ENCODE peak calls at places on chromosomes 5 and 9, in six cellular contexts. Z, Y, H, E, W and L are unnamed samples.

GRCh38 chr5:36928947-36929346 is 52.4 kb downstream of the NIPBL start:
- DNase-seq in Y (no peak), E (no peak), Z (no peak), W (no peak), H (no peak), L (no peak)

GRCh38 chr5:117568622-117569021 is 994.0 kb upstream of the SEMA6A start:
- DNase-seq in Y (no peak), Z (no peak), H (no peak), W (no peak), E (no peak), L (no peak)

GRCh38 chr5:175557778-175558177 is 79.4 kb downstream of the SFXN1 start:
- DNase-seq in E (no peak), Z (no peak), W (no peak), Y (no peak), H (no peak), L (no peak)

GRCh38 chr9:22117511-22118388 is 108.6 kb upstream of the CDKN2B start:
- DNase-seq in Y (no peak), H (no peak), E (no peak), W (no peak), Z (no peak), L (no peak)

GRCh38 chr5:138692370-138692769 is 60.9 kb upstream of the CTNNA1 start:
- DNase-seq in Z (no peak), Y (no peak), W (no peak), H (no peak), E (no peak), L (no peak)

GRCh38 chr9:99414321-99414720 is 192.2 kb downstream of the SEC61B start:
- DNase-seq in E (no peak), H (no peak), Z (no peak), W (no peak), Y (no peak), L (no peak)

GRCh38 chr5:91541696-91542095 is 158.6 kb upstream of the ARRDC3 start:
- DNase-seq in Z (no peak), Y (peak; percentile 52), H (no peak), E (no peak), W (no peak), L (no peak)

GRCh38 chr5:179406031-179406681 is 60.9 kb upstream of the ADAMTS2 start:
- DNase-seq in W (no peak), Y (no peak), Z (no peak), E (no peak), H (no peak), L (no peak)

GRCh38 chr5:124310453-124310852 is 436.0 kb downstream of the ZNF608 start:
- DNase-seq in H (no peak), E (no peak), W (no peak), Y (peak; percentile 48), Z (no peak), L (no peak)

GRCh38 chr9:112203536-112203935 is 28.4 kb upstream of the SUSD1 start:
- DNase-seq in Y (peak; percentile 30), H (no peak), Z (no peak), E (no peak), W (no peak), L (no peak)

GRCh38 chr9:129387822-129388221 is 209.8 kb upstream of the IER5L start:
- DNase-seq in W (no peak), E (no peak), H (no peak), Z (no peak), Y (no peak), L (no peak)

GRCh38 chr5:56993241-56993640 is 41.3 kb upstream of the MIER3 start:
- DNase-seq in Y (no peak), Z (no peak), H (no peak), W (no peak), E (no peak), L (no peak)

GRCh38 chr5:134132372-134133212 is 18.1 kb downstream of the TCF7 start:
- DNase-seq in W (no peak), Z (peak; percentile 40), E (peak; percentile 20), H (peak; percentile 77), Y (no peak), L (no peak)

GRCh38 chr5:93995126-93995621 is 253.8 kb upstream of the POU5F2 start:
- DNase-seq in Z (no peak), W (no peak), Y (peak; percentile 40), H (no peak), E (no peak), L (no peak)

GRCh38 chr5:66307647-66308257 is 163.7 kb downstream of the SREK1 start:
- DNase-seq in Y (peak; percentile 59), W (peak; percentile 76), H (peak; percentile 53), Z (no peak), E (no peak), L (no peak)

GRCh38 chr5:141478321-141478945 is 2.7 kb downstream of the PCDHGC3 start:
- DNase-seq in W (no peak), H (no peak), Y (no peak), Z (no peak), E (peak; percentile 62), L (no peak)

GRCh38 chr5:4017076-4017803 is 421.6 kb downstream of the IRX1 start:
- DNase-seq in Z (no peak), Y (no peak), W (no peak), E (no peak), H (no peak), L (no peak)

GRCh38 chr9:138094028-138094427 is 216.4 kb downstream of the CACNA1B start:
- DNase-seq in H (no peak), Y (no peak), W (no peak), E (no peak), Z (no peak), L (no peak)

GRCh38 chr5:139982157-139982974 is 60.7 kb downstream of the NRG2 start:
- DNase-seq in Z (no peak), W (no peak), E (peak; percentile 58), H (no peak), Y (peak; percentile 97), L (no peak)

GRCh38 chr9:12640021-12640587 is 53.1 kb upstream of the TYRP1 start:
- DNase-seq in Y (peak; percentile 71), H (no peak), W (peak; percentile 42), E (no peak), Z (no peak), L (no peak)

GRCh38 chr5:32325067-32325466 is 12.3 kb upstream of the MTMR12 start:
- DNase-seq in Z (no peak), E (no peak), Y (no peak), H (no peak), W (no peak), L (no peak)

GRCh38 chr5:170273968-170274710 is 23.4 kb downstream of the LCP2 start:
- DNase-seq in W (peak; percentile 58), Y (no peak), Z (no peak), E (no peak), H (peak; percentile 18), L (no peak)

GRCh38 chr9:94082956-94083355 is 1.3 kb upstream of the PTPDC1 start:
- DNase-seq in Z (no peak), H (no peak), W (no peak), Y (peak; percentile 50), E (no peak), L (no peak)

GRCh38 chr9:133261103-133261752 is 13.8 kb downstream of the ABO start:
- DNase-seq in Z (no peak), Y (no peak), W (no peak), H (no peak), E (no peak), L (no peak)

GRCh38 chr9:96499257-96499656 is 49.3 kb downstream of the HABP4 start:
- DNase-seq in W (no peak), Z (no peak), E (no peak), Y (no peak), H (no peak), L (no peak)

GRCh38 chr5:159010611-159011497 is 88.9 kb downstream of the EBF1 start:
- DNase-seq in H (peak; percentile 33), Y (no peak), Z (no peak), W (peak; percentile 40), E (no peak), L (no peak)

GRCh38 chr5:138213161-138214029 is at the start of gene CDC23:
- DNase-seq in E (peak; percentile 92), W (peak; percentile 99), Y (peak; percentile 99), Z (peak; percentile 87), H (peak; percentile 87), L (peak; percentile 73)

GRCh38 chr5:10565785-10566506 is 2.1 kb downstream of the ANKRD33B start:
- DNase-seq in E (no peak), W (peak; percentile 42), Z (no peak), Y (no peak), H (peak; percentile 16), L (no peak)

GRCh38 chr9:6931913-6932312 is 174.1 kb downstream of the KDM4C start:
- DNase-seq in E (no peak), Y (peak; percentile 67), Z (no peak), H (no peak), W (no peak), L (no peak)

GRCh38 chr5:8059337-8059736 is 190.4 kb downstream of the MTRR start:
- DNase-seq in Z (no peak), E (no peak), Y (no peak), W (no peak), H (no peak), L (no peak)

GRCh38 chr9:79581388-79581787 is 9.6 kb downstream of the TLE4 start:
- DNase-seq in Z (no peak), H (no peak), W (no peak), Y (no peak), E (no peak), L (no peak)

GRCh38 chr5:179284751-179285191 is 60.5 kb downstream of the ADAMTS2 start:
- DNase-seq in Z (no peak), E (peak; percentile 19), W (no peak), Y (peak; percentile 29), H (no peak), L (no peak)

GRCh38 chr9:122579874-122580273 is 3.3 kb downstream of the OR1L8 start:
- DNase-seq in Z (no peak), E (no peak), Y (no peak), W (no peak), H (no peak), L (no peak)

GRCh38 chr5:143399616-143400540 is 3.6 kb downstream of the NR3C1 start:
- DNase-seq in Y (no peak), E (no peak), W (no peak), H (no peak), Z (no peak), L (no peak)

GRCh38 chr5:32767948-32768427 is 56.9 kb downstream of the NPR3 start:
- DNase-seq in E (no peak), W (no peak), H (no peak), Y (no peak), Z (no peak), L (no peak)